ENCODE peak calls at places on chromosomes 5 and 9, in seven cellular contexts. W is lower leg skin; T is LHCN-M2; A is A549; H is activated CD4-positive, alpha-beta T cell treated with anti-CD3 and anti-CD28 coated beads, Interleukin-2, amount 50 U/mL, for 24 hours; C is anterior cingulate cortex; X is RWPE1. P is an unnamed sample.
A peak's percentile ranks its signal among the peaks of the same experiment; 100 is the strongest.

GRCh38 chr9:127539982-127540663 is 72.0 kb upstream of the STXBP1 start:
- DNase-seq in A (no peak), T (no peak), C (no peak), X (no peak), H (no peak), W (no peak), P (no peak)

GRCh38 chr9:129267141-129267540 is 89.1 kb upstream of the IER5L start:
- DNase-seq in C (no peak), A (no peak), H (no peak), T (no peak), W (no peak), X (no peak), P (no peak)

GRCh38 chr5:963673-964531 is 44.7 kb upstream of the NKD2 start:
- DNase-seq in W (peak; percentile 84), T (no peak), X (no peak), A (no peak), C (no peak), H (peak; percentile 28), P (no peak)

GRCh38 chr5:143733635-143734341 is 78.2 kb upstream of the HMHB1 start:
- DNase-seq in A (no peak), H (no peak), X (no peak), T (no peak), W (no peak), C (no peak), P (no peak)

GRCh38 chr9:123724211-123724831 is 205.6 kb downstream of the DENND1A start:
- DNase-seq in C (no peak), W (no peak), X (no peak), T (peak; percentile 22), H (no peak), A (no peak), P (no peak)

GRCh38 chr5:170000155-170000554 is 19.9 kb upstream of the INSYN2B start:
- DNase-seq in T (no peak), X (no peak), H (no peak), C (no peak), A (no peak), W (no peak), P (no peak)

GRCh38 chr5:126970517-126971017 is 59.8 kb downstream of the MARCHF3 start:
- DNase-seq in X (no peak), A (no peak), T (peak; percentile 91), C (no peak), H (no peak), W (no peak), P (no peak)

GRCh38 chr5:127838661-127839060 is 135.5 kb downstream of the CCDC192 start:
- DNase-seq in A (no peak), H (no peak), W (no peak), X (no peak), T (peak; percentile 71), C (no peak), P (no peak)

GRCh38 chr5:96638566-96638965 is 23.6 kb upstream of the CAST start:
- DNase-seq in X (no peak), A (no peak), C (no peak), T (no peak), H (no peak), W (no peak), P (no peak)

GRCh38 chr5:9498541-9499497 is 47.1 kb downstream of the SEMA5A start:
- DNase-seq in C (no peak), A (no peak), T (peak; percentile 58), W (peak; percentile 62), H (no peak), X (peak; percentile 33), P (no peak)

GRCh38 chr5:53994148-53994547 is 316.2 kb downstream of the ARL15 start:
- DNase-seq in W (no peak), T (peak; percentile 26), A (no peak), C (no peak), X (peak; percentile 16), H (no peak), P (no peak)

GRCh38 chr9:10678790-10679189 is 66.0 kb upstream of the PTPRD start:
- DNase-seq in C (no peak), A (no peak), W (no peak), X (peak; percentile 4), T (no peak), H (no peak), P (no peak)

GRCh38 chr9:94951591-94952115 is 225.2 kb downstream of the AOPEP start:
- DNase-seq in W (no peak), X (no peak), A (no peak), H (no peak), C (no peak), T (no peak), P (no peak)

P was measured in HCT116.